ENCODE peak calls at places on chromosomes 5 and 9, in seven cellular contexts. W is psoas muscle, A is H9, Y is lower lobe of right lung, Q is stomach, F is dorsolateral prefrontal cortex, P is breast epithelium. T is an unnamed sample.

GRCh38 chr9:100427366-100428263 is 672 bp downstream of the MSANTD3 start:
- DNase-seq in W (peak), A (peak), Y (peak), Q (peak), F (peak), P (peak), T (peak)

GRCh38 chr9:95193067-95193466 is 124.4 kb downstream of the FANCC start:
- DNase-seq in W (no peak), A (peak), Y (no peak), Q (no peak), F (no peak), P (no peak), T (no peak)

GRCh38 chr5:65801332-65801731 is 79.3 kb downstream of the NLN start:
- DNase-seq in W (no peak), A (no peak), Y (no peak), Q (no peak), F (no peak), P (no peak), T (no peak)

GRCh38 chr9:108854641-108855528 is 901 bp downstream of the ACTL7B start:
- DNase-seq in W (peak), A (no peak), Y (no peak), Q (no peak), F (no peak), P (no peak), T (no peak)

GRCh38 chr5:159645194-159645846 is 271.0 kb upstream of the ADRA1B start:
- DNase-seq in W (no peak), A (no peak), Y (no peak), Q (no peak), F (no peak), P (no peak), T (no peak)

GRCh38 chr9:113988951-113989780 is 88.9 kb downstream of the AMBP start:
- DNase-seq in W (peak), A (no peak), Y (no peak), Q (no peak), F (no peak), P (no peak), T (no peak)

GRCh38 chr9:107587175-107587963 is 97.8 kb upstream of the KLF4 start:
- DNase-seq in W (peak), A (no peak), Y (peak), Q (peak), F (no peak), P (no peak), T (no peak)

GRCh38 chr5:52709171-52709925 is 78.4 kb upstream of the ITGA1 start:
- DNase-seq in W (no peak), A (no peak), Y (no peak), Q (no peak), F (no peak), P (no peak), T (no peak)

GRCh38 chr5:53087596-53087995 is 22.0 kb downstream of the MOCS2 start:
- DNase-seq in W (no peak), A (no peak), Y (no peak), Q (no peak), F (peak), P (no peak), T (peak)

GRCh38 chr5:43769576-43770352 is 166.8 kb downstream of the NNT start:
- DNase-seq in W (no peak), A (no peak), Y (no peak), Q (no peak), F (no peak), P (no peak), T (no peak)

GRCh38 chr9:127838375-127839078 is 15.9 kb downstream of the ENG start:
- DNase-seq in W (peak), A (no peak), Y (peak), Q (peak), F (no peak), P (no peak), T (no peak)

GRCh38 chr5:75632321-75632720 is 21.1 kb downstream of the ANKDD1B start:
- DNase-seq in W (no peak), A (no peak), Y (no peak), Q (no peak), F (no peak), P (no peak), T (no peak)

GRCh38 chr5:64330728-64331231 is 165.1 kb downstream of the RNF180 start:
- DNase-seq in W (peak), A (peak), Y (peak), Q (no peak), F (no peak), P (no peak), T (no peak)

GRCh38 chr5:58239731-58240130 is 220.2 kb downstream of the PLK2 start:
- DNase-seq in W (no peak), A (no peak), Y (no peak), Q (no peak), F (no peak), P (no peak), T (no peak)

GRCh38 chr5:58239075-58239474 is 220.8 kb downstream of the PLK2 start:
- DNase-seq in W (no peak), A (no peak), Y (no peak), Q (no peak), F (no peak), P (no peak), T (no peak)

GRCh38 chr5:58236498-58236897 is 223.4 kb downstream of the PLK2 start:
- DNase-seq in W (no peak), A (no peak), Y (no peak), Q (no peak), F (no peak), P (no peak), T (no peak)

GRCh38 chr5:58241383-58241782 is 218.5 kb downstream of the PLK2 start:
- DNase-seq in W (no peak), A (no peak), Y (no peak), Q (no peak), F (no peak), P (no peak), T (no peak)

GRCh38 chr5:58240286-58240685 is 219.6 kb downstream of the PLK2 start:
- DNase-seq in W (no peak), A (no peak), Y (no peak), Q (no peak), F (no peak), P (no peak), T (no peak)
- H3K27ac ChIP-seq in W (no peak), A (no peak), Y (no peak), Q (no peak), F (no peak), P (no peak), T (no peak)

GRCh38 chr9:19552693-19553092 is 143.9 kb downstream of the ACER2 start:
- DNase-seq in W (no peak), A (no peak), Y (no peak), Q (no peak), F (no peak), P (no peak), T (no peak)

GRCh38 chr9:19550009-19550408 is 141.2 kb downstream of the ACER2 start:
- DNase-seq in W (no peak), A (no peak), Y (no peak), Q (no peak), F (no peak), P (no peak), T (no peak)

GRCh38 chr9:19553441-19553840 is 144.6 kb downstream of the ACER2 start:
- DNase-seq in W (no peak), A (no peak), Y (no peak), Q (no peak), F (no peak), P (no peak), T (no peak)

GRCh38 chr9:19552282-19552681 is 143.5 kb downstream of the ACER2 start:
- DNase-seq in W (no peak), A (no peak), Y (no peak), Q (no peak), F (no peak), P (no peak), T (no peak)

GRCh38 chr9:19551124-19551929 is 142.5 kb downstream of the ACER2 start:
- DNase-seq in W (no peak), A (peak), Y (no peak), Q (no peak), F (no peak), P (no peak), T (peak)
- H3K27ac ChIP-seq in W (no peak), A (no peak), Y (no peak), Q (no peak), F (peak), P (no peak), T (peak)

GRCh38 chr9:92158097-92158601 is 42.9 kb upstream of the SPTLC1 start:
- DNase-seq in W (no peak), A (no peak), Y (no peak), Q (no peak), F (no peak), P (no peak), T (no peak)

GRCh38 chr9:92151691-92152393 is 36.6 kb upstream of the SPTLC1 start:
- DNase-seq in W (no peak), A (no peak), Y (no peak), Q (no peak), F (no peak), P (peak), T (no peak)

GRCh38 chr9:92155221-92155620 is 40.0 kb upstream of the SPTLC1 start:
- DNase-seq in W (no peak), A (no peak), Y (no peak), Q (no peak), F (no peak), P (no peak), T (no peak)

GRCh38 chr9:92159058-92159457 is 43.8 kb upstream of the SPTLC1 start:
- DNase-seq in W (no peak), A (no peak), Y (no peak), Q (no peak), F (no peak), P (no peak), T (no peak)

DNA sequence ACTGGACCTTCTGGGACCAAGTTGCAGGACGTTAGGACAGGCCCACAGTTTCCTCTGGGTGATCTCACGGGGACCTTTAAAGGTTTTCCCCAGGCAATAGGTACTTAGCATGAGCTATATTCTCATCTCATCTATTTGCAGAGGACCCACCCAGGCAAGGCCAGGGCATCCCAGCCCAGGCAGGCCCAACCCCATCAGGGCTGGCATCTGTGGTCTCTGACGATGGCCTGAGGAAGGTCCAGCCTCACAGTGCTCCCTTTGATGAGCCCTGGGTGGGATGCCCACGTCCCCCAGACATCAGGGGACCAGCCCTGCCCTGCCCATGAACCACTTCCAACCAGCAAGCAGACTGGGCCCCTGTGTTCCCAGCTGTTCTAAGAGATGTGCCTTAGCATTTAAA is 38.8 kb upstream of the SPTLC1 start:
- DNase-seq in W (no peak), A (no peak), Y (no peak), Q (no peak), F (no peak), P (no peak), T (no peak)
- H3K27ac ChIP-seq in W (no peak), A (no peak), Y (no peak), Q (no peak), F (no peak), P (no peak), T (no peak)

GRCh38 chr5:58455966-58456365 is 3.9 kb downstream of the PLK2 start:
- DNase-seq in W (no peak), A (no peak), Y (no peak), Q (no peak), F (no peak), P (no peak), T (no peak)

GRCh38 chr5:58454025-58454424 is 5.9 kb downstream of the PLK2 start:
- DNase-seq in W (no peak), A (no peak), Y (no peak), Q (no peak), F (no peak), P (no peak), T (no peak)

GRCh38 chr5:58456486-58456885 is 3.4 kb downstream of the PLK2 start:
- DNase-seq in W (no peak), A (no peak), Y (no peak), Q (no peak), F (no peak), P (no peak), T (no peak)

GRCh38 chr5:58455495-58455894 is 4.4 kb downstream of the PLK2 start:
- DNase-seq in W (no peak), A (no peak), Y (no peak), Q (no peak), F (no peak), P (no peak), T (no peak)

GRCh38 chr5:58455066-58455465 is 4.8 kb downstream of the PLK2 start:
- DNase-seq in W (no peak), A (no peak), Y (no peak), Q (no peak), F (no peak), P (no peak), T (no peak)
- H3K27ac ChIP-seq in W (no peak), A (no peak), Y (no peak), Q (no peak), F (no peak), P (peak), T (no peak)

GRCh38 chr5:143008809-143009521 is 238.8 kb downstream of the ARHGAP26 start:
- DNase-seq in W (no peak), A (no peak), Y (peak), Q (peak), F (no peak), P (no peak), T (peak)
- H3K27ac ChIP-seq in W (no peak), A (no peak), Y (peak), Q (peak), F (no peak), P (no peak), T (no peak)

DNA sequence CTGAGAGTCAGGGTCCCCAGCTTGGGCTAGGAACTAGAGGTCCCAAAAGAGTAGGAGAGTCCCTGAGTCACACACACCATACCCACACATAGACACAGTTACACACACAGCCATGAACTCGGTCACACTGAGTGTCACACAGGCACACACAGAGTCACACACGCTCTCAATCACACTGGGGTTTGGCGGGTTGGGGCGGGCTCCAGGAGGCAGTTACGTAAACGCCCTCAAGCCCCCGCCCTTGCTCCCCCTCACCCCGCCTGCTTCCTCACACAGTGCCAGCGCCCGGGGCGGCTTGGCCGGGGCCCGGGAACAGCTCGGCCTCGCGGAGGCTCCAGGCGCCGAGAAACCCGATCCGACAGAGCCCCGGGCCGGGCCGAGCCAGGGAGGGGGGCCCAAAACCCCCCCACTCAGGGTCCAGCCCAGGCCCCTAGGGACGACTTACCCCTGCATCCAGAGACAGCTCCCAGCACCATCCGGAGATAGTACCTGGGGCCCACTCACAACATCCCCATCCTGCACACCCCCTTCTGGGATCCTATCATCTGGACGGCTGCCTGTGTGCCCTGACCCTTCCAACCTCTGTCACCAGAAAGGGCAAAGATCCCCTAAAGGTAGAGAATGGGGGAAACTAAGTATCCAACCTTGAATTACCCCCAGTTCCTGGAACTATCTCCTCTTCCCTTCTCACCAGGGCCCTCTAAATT is 3.5 kb upstream of the CNTFR start:
- DNase-seq in W (peak), A (peak), Y (peak), Q (peak), F (peak), P (peak), T (peak)
- H3K27ac ChIP-seq in W (peak), A (no peak), Y (peak), Q (no peak), F (no peak), P (peak), T (peak)

T was measured in substantia nigra.